ENCODE peak calls at places on chromosomes 7 and 10, in seven cellular contexts. D, I, Q, J, A, Y and Z are unnamed samples.

GRCh38 chr10:100019824-100020160 is 10.0 kb upstream of the DNMBP start:
- DNase-seq in D (no peak), I (no peak), Q (no peak), J (no peak), A (no peak), Y (no peak), Z (no peak)

GRCh38 chr7:98488167-98488566 is 87.3 kb upstream of the BAIAP2L1 start:
- DNase-seq in D (no peak), I (no peak), Q (no peak), J (no peak), A (no peak), Y (no peak), Z (no peak)

GRCh38 chr10:57015595-57016303 is 654.7 kb upstream of the ZWINT start:
- DNase-seq in D (no peak), I (no peak), Q (no peak), J (no peak), A (no peak), Y (no peak), Z (no peak)

GRCh38 chr10:132383751-132384181 is 13.2 kb upstream of the PWWP2B start:
- DNase-seq in D (no peak), I (no peak), Q (no peak), J (peak), A (no peak), Y (no peak), Z (no peak)

GRCh38 chr7:29422829-29423228 is 140.8 kb upstream of the PRR15 start:
- DNase-seq in D (no peak), I (no peak), Q (no peak), J (no peak), A (no peak), Y (no peak), Z (no peak)

GRCh38 chr10:104622598-104623209 is 18.4 kb upstream of the SORCS3 start:
- DNase-seq in D (no peak), I (peak), Q (no peak), J (no peak), A (no peak), Y (no peak), Z (no peak)

GRCh38 chr7:122132341-122132740 is 11.7 kb downstream of the AASS start:
- DNase-seq in D (no peak), I (no peak), Q (peak), J (no peak), A (no peak), Y (no peak), Z (no peak)

GRCh38 chr7:33040803-33041516 is 21.6 kb downstream of the NT5C3A start:
- DNase-seq in D (peak), I (no peak), Q (no peak), J (no peak), A (peak), Y (no peak), Z (no peak)

GRCh38 chr10:97479939-97480338 is 18.3 kb downstream of the MMS19 start:
- DNase-seq in D (no peak), I (peak), Q (no peak), J (no peak), A (no peak), Y (no peak), Z (no peak)

GRCh38 chr7:84274029-84274638 is 79.5 kb upstream of the SEMA3A start:
- DNase-seq in D (no peak), I (no peak), Q (no peak), J (no peak), A (no peak), Y (no peak), Z (no peak)

GRCh38 chr10:116744163-116744788 is 1.9 kb upstream of the HSPA12A start:
- DNase-seq in D (no peak), I (no peak), Q (no peak), J (no peak), A (no peak), Y (no peak), Z (no peak)

GRCh38 chr10:71075066-71075758 is 137.2 kb upstream of the UNC5B start:
- DNase-seq in D (no peak), I (peak), Q (no peak), J (no peak), A (no peak), Y (no peak), Z (no peak)

GRCh38 chr7:116242759-116243158 is 32.4 kb downstream of the TES start:
- DNase-seq in D (no peak), I (no peak), Q (no peak), J (no peak), A (no peak), Y (no peak), Z (no peak)

GRCh38 chr7:16396766-16397496 is 24.4 kb downstream of the CRPPA start:
- DNase-seq in D (no peak), I (no peak), Q (no peak), J (no peak), A (no peak), Y (no peak), Z (no peak)

GRCh38 chr10:11435621-11436020 is 175.8 kb downstream of the USP6NL start:
- DNase-seq in D (no peak), I (no peak), Q (no peak), J (no peak), A (no peak), Y (no peak), Z (no peak)

DNA sequence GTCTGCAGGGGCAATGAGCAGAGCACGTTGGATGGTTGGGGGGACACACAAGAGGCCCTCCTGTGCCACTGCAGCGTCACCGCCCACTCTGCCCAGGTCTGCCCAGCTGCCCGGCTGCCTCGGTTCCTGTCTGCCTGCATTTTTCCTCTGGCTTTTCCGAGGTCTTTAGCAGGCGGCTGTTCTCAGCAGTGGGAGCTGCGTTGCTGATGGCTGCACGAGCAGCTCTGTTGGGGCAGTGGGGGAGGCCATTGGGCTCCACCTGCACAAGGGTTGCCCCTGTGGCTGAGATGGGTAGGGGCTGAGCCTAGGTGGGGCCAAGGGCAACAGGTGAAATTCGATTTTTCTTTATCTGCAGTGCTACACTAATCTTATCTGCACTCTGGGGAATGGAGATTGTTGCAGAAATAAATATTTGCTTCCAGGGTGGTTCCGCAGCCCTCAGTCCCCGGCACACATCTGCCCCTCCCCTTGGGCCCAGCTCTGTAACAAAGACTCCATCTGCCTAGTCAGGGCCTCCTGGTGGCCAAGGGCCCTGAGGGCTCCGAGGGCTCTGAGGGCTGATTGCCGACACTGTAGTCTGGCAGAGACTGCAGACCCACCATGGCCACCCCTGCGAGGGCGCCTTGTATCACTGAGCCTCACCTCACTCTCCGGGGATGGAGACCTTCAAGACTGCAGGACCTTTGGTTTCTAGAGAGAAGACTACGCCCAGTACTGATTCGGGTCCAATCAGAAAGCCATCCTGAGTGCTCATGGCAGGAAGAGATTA is 141.7 kb upstream of the SHH start:
- DNase-seq in D (no peak), I (no peak), Q (no peak), J (no peak), A (no peak), Y (no peak), Z (no peak)
- TF ChIP-seq CTCF in D (no peak), I (no peak), Q (no peak), J (no peak), A (no peak), Y (no peak), Z (no peak)

GRCh38 chr7:46715579-46715978 is 794.5 kb upstream of the IGFBP3 start:
- DNase-seq in D (no peak), I (no peak), Q (no peak), J (no peak), A (no peak), Y (no peak), Z (no peak)
- TF ChIP-seq CTCF in D (no peak), I (no peak), Q (no peak), J (no peak), A (no peak), Y (no peak), Z (no peak)

GRCh38 chr10:118542789-118543188 is 52.7 kb downstream of the PRLHR start:
- DNase-seq in D (no peak), I (no peak), Q (no peak), J (no peak), A (no peak), Y (no peak), Z (no peak)

GRCh38 chr10:118544401-118544948 is 51.0 kb downstream of the PRLHR start:
- DNase-seq in D (no peak), I (no peak), Q (no peak), J (no peak), A (no peak), Y (no peak), Z (no peak)

GRCh38 chr10:118542205-118542604 is 53.2 kb downstream of the PRLHR start:
- DNase-seq in D (no peak), I (no peak), Q (no peak), J (no peak), A (no peak), Y (no peak), Z (no peak)

GRCh38 chr10:118545381-118545780 is 50.1 kb downstream of the PRLHR start:
- DNase-seq in D (no peak), I (no peak), Q (no peak), J (no peak), A (no peak), Y (no peak), Z (no peak)

GRCh38 chr10:118543714-118544400 is 51.6 kb downstream of the PRLHR start:
- DNase-seq in D (peak), I (peak), Q (no peak), J (peak), A (peak), Y (no peak), Z (no peak)
- TF ChIP-seq CTCF in D (peak), I (peak), Q (peak), J (peak), A (peak), Y (peak), Z (peak)

GRCh38 chr10:64648915-64649314 is 1127.7 kb downstream of the REEP3 start:
- DNase-seq in D (no peak), I (no peak), Q (no peak), J (no peak), A (no peak), Y (no peak), Z (no peak)
- TF ChIP-seq CTCF in D (no peak), I (no peak), Q (no peak), J (no peak), A (no peak), Y (no peak), Z (no peak)

DNA sequence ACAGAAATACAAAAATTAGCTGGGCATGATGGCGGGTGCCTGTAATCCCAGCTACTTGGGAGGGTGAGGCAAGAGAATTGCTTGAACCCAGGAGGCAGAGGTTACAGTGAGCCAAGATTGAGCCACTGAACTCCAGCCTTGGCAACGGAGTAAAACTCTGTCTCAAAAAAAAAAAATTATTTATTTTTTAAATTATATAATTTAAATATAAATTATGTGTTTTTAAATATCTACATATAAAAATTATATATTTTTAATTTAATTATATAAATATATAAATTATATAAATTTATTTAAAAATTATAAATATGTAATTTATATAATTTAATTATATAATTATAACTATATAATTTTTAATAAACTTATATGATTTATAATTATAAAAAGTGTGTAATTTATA is 51.2 kb downstream of the PRKG1 start:
- DNase-seq in D (no peak), I (no peak), Q (no peak), J (no peak), A (no peak), Y (no peak), Z (no peak)
- TF ChIP-seq CTCF in D (no peak), I (no peak), Q (no peak), J (no peak), A (no peak), Y (no peak), Z (no peak)

GRCh38 chr10:92590623-92591549 is 2.0 kb upstream of the KIF11 start:
- DNase-seq in D (no peak), I (peak), Q (no peak), J (peak), A (peak), Y (no peak), Z (no peak)
- TF ChIP-seq CTCF in D (no peak), I (no peak), Q (no peak), J (no peak), A (peak), Y (peak), Z (peak)

GRCh38 chr7:142412551-142413193 is 154.8 kb upstream of the PRSS58 start:
- DNase-seq in D (no peak), I (peak), Q (peak), J (no peak), A (peak), Y (peak), Z (peak)
- TF ChIP-seq CTCF in D (peak), I (peak), Q (peak), J (peak), A (peak), Y (peak), Z (peak)

GRCh38 chr10:110376021-110376773 is 71.5 kb upstream of the SMNDC1 start:
- DNase-seq in D (peak), I (peak), Q (no peak), J (peak), A (no peak), Y (no peak), Z (no peak)
- TF ChIP-seq CTCF in D (no peak), I (no peak), Q (no peak), J (no peak), A (no peak), Y (no peak), Z (no peak)

GRCh38 chr10:76033457-76034196 is 602.2 kb downstream of the LRMDA start:
- DNase-seq in D (peak), I (no peak), Q (no peak), J (no peak), A (no peak), Y (no peak), Z (peak)
- TF ChIP-seq CTCF in D (no peak), I (no peak), Q (no peak), J (peak), A (no peak), Y (peak), Z (peak)

DNA sequence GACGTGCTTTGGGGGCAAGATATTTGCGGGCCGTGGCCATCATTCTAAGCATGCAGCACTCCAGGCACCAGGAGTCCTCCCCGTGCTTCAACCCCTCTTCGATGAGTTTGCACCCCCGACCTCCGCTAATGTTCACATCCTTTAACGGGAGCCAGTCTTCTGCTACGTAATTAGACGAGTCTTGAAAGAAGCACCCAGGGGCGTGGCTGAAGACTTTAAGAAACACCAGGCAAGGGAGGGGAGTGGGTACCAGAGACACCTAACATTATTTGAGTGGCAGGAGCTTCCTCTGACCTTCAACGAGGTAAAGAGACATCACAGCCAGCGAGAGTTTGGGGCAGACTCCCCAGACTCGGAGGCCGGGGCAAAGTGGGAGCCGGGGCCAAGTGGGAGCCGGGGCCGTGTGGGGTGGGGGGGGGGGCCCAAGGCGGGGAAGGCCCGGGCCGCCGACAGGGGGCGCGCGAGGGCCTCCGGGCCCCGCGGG is 31.1 kb upstream of the TOMM7 start:
- DNase-seq in D (no peak), I (no peak), Q (no peak), J (no peak), A (no peak), Y (no peak), Z (no peak)
- TF ChIP-seq CTCF in D (no peak), I (no peak), Q (no peak), J (no peak), A (peak), Y (no peak), Z (peak)